ENCODE peak calls at places on chromosomes 6 and 20, in five cellular contexts. I is activated CD8-positive, alpha-beta memory T cell treated with anti-CD3 and anti-CD28 coated beads for 24 hours; H is smooth muscle cell of the brain vasculature; C is EH; K is NB4. B is an unnamed sample.

GRCh38 chr20:32382102-32382950 is 24.2 kb downstream of the ASXL1 start:
- DNase-seq in I (no peak), H (no peak), C (no peak), K (no peak), B (no peak)

GRCh38 chr6:150256618-150257272 is 112.1 kb upstream of the IYD start:
- DNase-seq in I (no peak), H (no peak), C (peak), K (peak), B (no peak)

GRCh38 chr6:110635096-110635495 is 158.7 kb upstream of the SLC22A16 start:
- DNase-seq in I (no peak), H (no peak), C (no peak), K (peak), B (no peak)

GRCh38 chr6:79170915-79171314 is 63.6 kb downstream of the HMGN3 start:
- DNase-seq in I (no peak), H (no peak), C (no peak), K (no peak), B (peak)

GRCh38 chr6:73452107-73452461 is at the start of gene CGAS:
- DNase-seq in I (peak), H (peak), C (peak), K (peak), B (peak)

GRCh38 chr20:20448891-20449290 is 81.0 kb downstream of the INSM1 start:
- DNase-seq in I (no peak), H (no peak), C (no peak), K (no peak), B (no peak)

GRCh38 chr20:59994697-59995122 is 36.5 kb downstream of the CDH26 start:
- DNase-seq in I (no peak), H (no peak), C (peak), K (no peak), B (peak)

GRCh38 chr6:39003072-39003471 is 45.5 kb upstream of the GLP1R start:
- DNase-seq in I (no peak), H (no peak), C (no peak), K (peak), B (no peak)

GRCh38 chr20:42018979-42019378 is 400.8 kb upstream of the CHD6 start:
- DNase-seq in I (no peak), H (no peak), C (no peak), K (peak), B (no peak)

GRCh38 chr6:123635144-123635543 is 1.6 kb downstream of the TRDN start:
- DNase-seq in I (no peak), H (no peak), C (no peak), K (no peak), B (no peak)

GRCh38 chr20:45842169-45842812 is 8.7 kb downstream of the SNX21 start:
- DNase-seq in I (no peak), H (no peak), C (peak), K (peak), B (peak)

GRCh38 chr20:10984899-10985298 is 311.1 kb upstream of the JAG1 start:
- DNase-seq in I (no peak), H (no peak), C (no peak), K (no peak), B (peak)

GRCh38 chr6:97312241-97312640 is 29.2 kb upstream of the MMS22L start:
- DNase-seq in I (no peak), H (no peak), C (peak), K (no peak), B (no peak)

GRCh38 chr6:113879186-113880096 is 22.3 kb downstream of the MARCKS start:
- DNase-seq in I (no peak), H (no peak), C (peak), K (peak), B (peak)